ENCODE peak calls at places on chromosome 18, in ten cellular contexts. T is MG63, G is dorsolateral prefrontal cortex, S is left ventricle myocardium inferior, F is body of pancreas, U is AG10803, A is cardiac fibroblast, Z is astrocyte, B is right atrium auricular region, K is PC-3. M is an unnamed sample.

GRCh38 chr18:80023173-80023572 is 11.1 kb upstream of the RBFA start:
- DNase-seq in T (no peak), G (no peak), S (no peak), F (no peak), U (no peak), A (peak), Z (no peak), B (no peak), K (no peak), M (no peak)

GRCh38 chr18:42644729-42645131 is 470.8 kb downstream of the RIT2 start:
- DNase-seq in T (no peak), G (no peak), S (no peak), F (no peak), U (no peak), A (peak), Z (peak), B (no peak), K (no peak), M (no peak)

GRCh38 chr18:44736664-44737063 is 56.0 kb downstream of the SETBP1 start:
- DNase-seq in T (no peak), G (no peak), S (no peak), F (no peak), U (no peak), A (no peak), Z (no peak), B (no peak), K (no peak), M (no peak)

GRCh38 chr18:75421656-75422055 is 5.8 kb downstream of the SMIM21 start:
- DNase-seq in T (no peak), G (no peak), S (no peak), F (no peak), U (peak), A (peak), Z (peak), B (no peak), K (no peak), M (no peak)

GRCh38 chr18:38313851-38314250 is 748.3 kb upstream of the CELF4 start:
- DNase-seq in T (no peak), G (no peak), S (no peak), F (no peak), U (no peak), A (no peak), Z (no peak), B (no peak), K (no peak), M (no peak)

GRCh38 chr18:41761329-41762028 is 193.6 kb upstream of the PIK3C3 start:
- DNase-seq in T (no peak), G (no peak), S (no peak), F (no peak), U (peak), A (peak), Z (peak), B (no peak), K (peak), M (peak)

GRCh38 chr18:28112056-28112470 is 64.9 kb downstream of the CDH2 start:
- DNase-seq in T (no peak), G (no peak), S (no peak), F (no peak), U (peak), A (peak), Z (peak), B (no peak), K (peak), M (no peak)

GRCh38 chr18:80245781-80246655 is 1.3 kb downstream of the PARD6G start:
- DNase-seq in T (no peak), G (peak), S (no peak), F (no peak), U (no peak), A (no peak), Z (no peak), B (peak), K (no peak), M (no peak)

GRCh38 chr18:35852786-35853185 is 119.7 kb upstream of the RMP24 start:
- DNase-seq in T (no peak), G (no peak), S (no peak), F (no peak), U (no peak), A (peak), Z (peak), B (no peak), K (no peak), M (no peak)

GRCh38 chr18:51194604-51195003 is 2.9 kb downstream of the MEX3C start:
- DNase-seq in T (no peak), G (no peak), S (no peak), F (no peak), U (peak), A (no peak), Z (no peak), B (no peak), K (no peak), M (no peak)
- H3K4me3 ChIP-seq in T (peak), G (peak), S (peak), F (no peak), U (peak), A (peak), Z (peak), B (no peak), K (peak), M (peak)

DNA sequence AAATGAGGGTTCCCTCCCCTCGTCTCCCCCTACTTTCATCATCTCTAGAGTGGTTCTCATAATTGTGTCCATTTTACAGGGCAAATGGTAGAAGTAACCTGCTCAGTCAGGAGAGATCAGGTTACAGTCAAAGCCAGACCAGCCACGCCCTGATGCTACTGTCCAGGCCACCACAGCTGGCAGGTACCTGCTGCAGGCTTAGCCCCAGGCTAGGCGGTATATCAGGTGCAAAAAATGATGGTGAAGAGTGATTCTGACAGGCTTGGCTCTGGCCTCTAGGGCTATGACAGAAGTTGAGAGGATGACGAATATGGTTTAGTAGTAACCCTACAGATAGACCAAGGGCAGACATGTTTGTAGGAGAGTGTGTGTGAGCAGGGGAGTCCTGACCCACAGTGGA is 67.1 kb downstream of the HAUS1 start:
- DNase-seq in T (no peak), G (no peak), S (no peak), F (no peak), U (no peak), A (no peak), Z (no peak), B (no peak), K (peak), M (no peak)
- H3K4me3 ChIP-seq in T (no peak), G (no peak), S (no peak), F (no peak), U (no peak), A (no peak), Z (no peak), B (no peak), K (no peak), M (no peak)

GRCh38 chr18:31450409-31450808 is 2.9 kb downstream of the DSG3 start:
- DNase-seq in T (no peak), G (no peak), S (no peak), F (no peak), U (no peak), A (peak), Z (peak), B (no peak), K (no peak), M (no peak)
- H3K4me3 ChIP-seq in T (no peak), G (no peak), S (no peak), F (no peak), U (no peak), A (no peak), Z (no peak), B (no peak), K (no peak), M (no peak)

GRCh38 chr18:22411442-22411841 is 6.3 kb downstream of the CTAGE1 start:
- DNase-seq in T (no peak), G (no peak), S (no peak), F (no peak), U (peak), A (no peak), Z (peak), B (no peak), K (no peak), M (no peak)
- H3K4me3 ChIP-seq in T (no peak), G (no peak), S (no peak), F (no peak), U (no peak), A (no peak), Z (no peak), B (no peak), K (no peak), M (no peak)

DNA sequence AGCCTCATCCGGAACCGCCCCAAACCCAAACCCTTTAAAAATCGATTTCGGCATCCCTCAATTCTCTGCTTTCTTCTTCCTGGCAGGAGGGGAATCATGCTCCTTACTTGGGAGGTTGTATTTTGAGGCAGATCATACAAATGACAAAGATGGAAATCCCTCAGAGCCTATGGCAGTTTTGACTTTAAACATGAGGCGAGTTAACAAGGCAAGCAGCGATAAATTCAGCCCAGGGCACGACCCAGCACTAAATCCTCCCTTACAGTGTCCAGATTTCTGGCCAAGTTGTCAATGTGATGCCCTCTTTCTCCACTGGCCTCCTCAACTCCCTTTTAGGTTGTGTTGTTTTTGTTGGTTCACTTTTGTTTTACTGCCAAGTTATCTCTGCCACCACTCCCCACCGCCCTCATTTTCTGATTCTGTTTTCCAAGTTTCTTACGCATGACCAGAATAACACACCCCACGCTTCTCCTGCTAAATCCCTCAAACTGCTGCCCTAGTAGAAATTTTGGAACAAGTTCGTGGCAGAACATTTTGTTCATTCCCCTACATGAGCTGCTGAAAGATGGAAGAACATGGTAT is 68.3 kb downstream of the CTAGE1 start:
- DNase-seq in T (no peak), G (no peak), S (no peak), F (no peak), U (no peak), A (no peak), Z (peak), B (no peak), K (no peak), M (peak)
- H3K4me3 ChIP-seq in T (no peak), G (no peak), S (peak), F (no peak), U (no peak), A (peak), Z (peak), B (peak), K (no peak), M (peak)

GRCh38 chr18:26656401-26656943 is 108.1 kb upstream of the KCTD1 start:
- DNase-seq in T (no peak), G (no peak), S (peak), F (no peak), U (no peak), A (no peak), Z (no peak), B (no peak), K (no peak), M (no peak)
- H3K4me3 ChIP-seq in T (peak), G (peak), S (peak), F (peak), U (peak), A (peak), Z (peak), B (peak), K (peak), M (peak)

DNA sequence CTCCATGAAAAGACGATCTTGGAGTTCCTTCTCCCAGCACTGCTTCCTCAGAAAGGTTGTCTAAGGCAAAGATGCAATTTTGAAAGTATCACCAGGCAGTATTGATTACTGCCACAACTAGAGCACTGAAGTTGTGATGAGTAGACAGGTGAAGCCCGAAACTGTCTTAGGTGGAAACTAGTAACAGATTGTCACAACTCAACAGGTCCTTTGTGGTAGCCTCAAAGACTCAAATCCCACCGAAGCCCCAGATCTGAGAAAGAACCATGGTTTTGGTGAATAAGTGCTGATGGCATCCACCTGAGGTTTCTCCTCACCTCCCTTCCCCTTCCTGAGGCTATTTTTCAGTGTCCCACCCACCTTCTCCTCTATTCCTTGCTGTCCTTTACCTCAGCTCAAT is 248.0 kb downstream of the DSEL start:
- DNase-seq in T (no peak), G (no peak), S (no peak), F (no peak), U (no peak), A (no peak), Z (no peak), B (no peak), K (no peak), M (no peak)
- H3K4me3 ChIP-seq in T (no peak), G (no peak), S (no peak), F (no peak), U (no peak), A (no peak), Z (no peak), B (no peak), K (no peak), M (no peak)